ENCODE peak calls at places on chromosomes 13 and 19, in seven cellular contexts. D is CD4-positive, CD25-positive, alpha-beta regulatory T cell; B is GM23338; R is cardiac muscle cell; G is substantia nigra; W is mesendoderm; S is right lobe of liver. Q is an unnamed sample.
A peak's percentile ranks its signal among the peaks of the same experiment; 100 is the strongest.

GRCh38 chr19:28213476-28214082 is 999.4 kb downstream of the UQCRFS1 start:
- DNase-seq in R (no peak), D (no peak), G (no peak), S (no peak), W (peak; percentile 49), B (peak; percentile 34), Q (no peak)

GRCh38 chr19:5293607-5294089 is 47.0 kb downstream of the PTPRS start:
- DNase-seq in B (peak; percentile 84), D (peak; percentile 4), S (no peak), G (no peak), W (peak; percentile 68), R (peak; percentile 76), Q (no peak)

GRCh38 chr19:13984186-13984585 is 21.9 kb downstream of the RFX1 start:
- DNase-seq in W (no peak), B (no peak), G (no peak), D (no peak), R (no peak), S (no peak), Q (no peak)

GRCh38 chr13:112431734-112432133 is 55.6 kb downstream of the SPACA7 start:
- DNase-seq in D (no peak), B (no peak), S (peak; percentile 39), G (no peak), R (no peak), W (no peak), Q (no peak)

GRCh38 chr19:44942067-44942571 is at the start of gene APOC4:
- DNase-seq in W (no peak), B (no peak), G (no peak), S (peak; percentile 92), D (no peak), R (no peak), Q (no peak)

GRCh38 chr19:4088975-4089374 is 22.3 kb upstream of the ZBTB7A start:
- DNase-seq in G (no peak), S (no peak), W (no peak), R (no peak), B (no peak), D (peak; percentile 56), Q (peak; percentile 69)

GRCh38 chr19:4038661-4039096 is 28.0 kb downstream of the ZBTB7A start:
- DNase-seq in S (no peak), D (no peak), W (no peak), R (no peak), G (no peak), B (no peak), Q (no peak)

GRCh38 chr13:36006347-36006746 is 124.8 kb downstream of the DCLK1 start:
- DNase-seq in D (no peak), S (no peak), B (no peak), W (no peak), R (no peak), G (no peak), Q (no peak)

GRCh38 chr19:29967623-29968022 is 25.6 kb downstream of the URI1 start:
- DNase-seq in R (no peak), G (no peak), D (no peak), W (no peak), S (no peak), B (no peak), Q (no peak)

GRCh38 chr19:16073481-16073880 is 2.8 kb upstream of the TPM4 start:
- DNase-seq in R (no peak), G (no peak), D (no peak), B (no peak), W (no peak), S (peak; percentile 46), Q (no peak)

GRCh38 chr19:1049106-1049505 is 9.2 kb downstream of the ABCA7 start:
- DNase-seq in S (no peak), W (no peak), D (no peak), B (no peak), G (no peak), R (no peak), Q (no peak)

GRCh38 chr13:30679483-30680330 is 55.6 kb upstream of the ALOX5AP start:
- DNase-seq in S (no peak), R (peak; percentile 54), D (peak; percentile 37), W (peak; percentile 56), G (no peak), B (peak; percentile 67), Q (no peak)

GRCh38 chr19:23475477-23475876 is 80.2 kb upstream of the ZNF91 start:
- DNase-seq in R (no peak), S (no peak), G (no peak), B (no peak), W (no peak), D (no peak), Q (no peak)

GRCh38 chr13:31119966-31120733 is 41.6 kb downstream of the HSPH1 start:
- DNase-seq in R (no peak), G (no peak), B (peak; percentile 15), D (no peak), S (no peak), W (peak; percentile 22), Q (no peak)

GRCh38 chr13:44719857-44720671 is 143.9 kb upstream of the TSC22D1 start:
- DNase-seq in G (no peak), S (no peak), D (no peak), B (no peak), R (no peak), W (no peak), Q (no peak)

GRCh38 chr19:40217027-40217810 is 965 bp downstream of the TTC9B start:
- DNase-seq in B (peak; percentile 83), R (peak; percentile 15), D (no peak), G (no peak), S (no peak), W (peak; percentile 50), Q (peak; percentile 79)

GRCh38 chr13:49499889-49500660 is 4.3 kb downstream of the PHF11 start:
- DNase-seq in B (no peak), W (no peak), R (no peak), D (no peak), G (no peak), S (no peak), Q (no peak)

GRCh38 chr19:32708457-32708856 is 11.1 kb upstream of the TDRD12 start:
- DNase-seq in G (no peak), W (no peak), B (no peak), S (no peak), D (no peak), R (no peak), Q (no peak)

GRCh38 chr13:83229574-83230300 is 652.5 kb downstream of the SLITRK1 start:
- DNase-seq in S (no peak), G (no peak), D (no peak), W (no peak), B (no peak), R (peak; percentile 12), Q (no peak)

GRCh38 chr19:2045501-2046045 is 5.5 kb downstream of the MKNK2 start:
- DNase-seq in R (no peak), G (no peak), W (no peak), S (no peak), D (no peak), B (no peak), Q (no peak)

GRCh38 chr19:3808420-3809143 is 22.4 kb upstream of the MATK start:
- DNase-seq in S (no peak), B (no peak), W (no peak), G (no peak), R (no peak), D (no peak), Q (no peak)

GRCh38 chr13:20191902-20192469 is 752 bp downstream of the GJB2 start:
- DNase-seq in B (peak; percentile 78), W (peak; percentile 72), S (peak; percentile 63), R (no peak), G (no peak), D (no peak), Q (peak; percentile 68)

GRCh38 chr13:30403491-30403890 is 18.8 kb upstream of the UBE2L5 start:
- DNase-seq in D (no peak), G (no peak), W (no peak), R (no peak), S (no peak), B (no peak), Q (no peak)

GRCh38 chr13:110319774-110320509 is 12.9 kb downstream of the COL4A2 start:
- DNase-seq in S (no peak), W (peak; percentile 79), B (no peak), G (no peak), D (no peak), R (no peak), Q (no peak)

GRCh38 chr13:113864303-113864890 is 521 bp upstream of the GAS6 start:
- DNase-seq in R (no peak), G (no peak), S (no peak), W (no peak), B (no peak), D (no peak), Q (no peak)

GRCh38 chr19:7492142-7493055 is 3.6 kb upstream of the PEX11G start:
- DNase-seq in D (no peak), S (no peak), G (no peak), R (no peak), W (no peak), B (no peak), Q (no peak)

GRCh38 chr19:13087295-13087694 is 15.4 kb downstream of the LYL1 start:
- DNase-seq in W (no peak), G (no peak), D (no peak), R (no peak), B (no peak), S (no peak), Q (no peak)

GRCh38 chr13:80802946-80803345 is 462.0 kb upstream of the SPRY2 start:
- DNase-seq in G (no peak), W (peak; percentile 85), B (peak; percentile 11), D (no peak), R (no peak), S (no peak), Q (no peak)

GRCh38 chr13:51550151-51550550 is 34.1 kb upstream of the WDFY2 start:
- DNase-seq in B (no peak), D (no peak), G (no peak), W (no peak), R (no peak), S (no peak), Q (no peak)
- H3K27ac ChIP-seq in B (no peak overlapping the region), D (no peak overlapping the region), G (no peak overlapping the region), W (no peak overlapping the region), R (no peak overlapping the region), S (no peak overlapping the region), Q (no peak overlapping the region)

DNA sequence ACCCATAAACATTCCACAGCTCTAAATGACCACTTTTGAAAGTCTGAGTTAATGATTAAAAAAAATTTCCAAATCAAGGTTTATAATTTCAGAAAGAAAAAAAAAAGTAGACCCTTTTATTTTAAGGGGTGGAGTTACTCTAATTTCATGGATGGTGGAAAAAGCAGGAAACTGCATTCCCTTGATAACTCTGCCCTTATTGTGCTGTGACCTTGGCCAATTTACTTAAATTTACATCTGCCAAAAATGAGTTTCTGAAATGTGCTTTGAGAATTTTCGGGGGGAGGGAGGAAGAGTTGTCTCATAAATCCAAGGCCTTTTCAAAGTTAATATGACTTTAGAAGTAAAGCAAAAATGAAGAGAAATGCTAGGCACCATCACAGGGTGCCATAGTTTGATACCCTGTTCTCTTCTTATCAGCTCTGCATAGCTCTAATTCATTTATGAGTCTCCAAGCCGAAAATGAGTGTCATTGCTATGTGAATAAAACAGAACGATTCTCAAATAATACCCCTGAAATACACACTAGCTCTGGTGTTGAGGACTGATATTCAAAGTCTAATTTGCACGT is 367.0 kb downstream of the DACH1 start:
- DNase-seq in B (no peak), G (no peak), R (no peak), S (no peak), W (no peak), D (no peak), Q (no peak)
- H3K27ac ChIP-seq in B (no peak overlapping the region), G (no peak overlapping the region), R (no peak overlapping the region), S (no peak overlapping the region), W (no peak overlapping the region), D (no peak overlapping the region), Q (no peak overlapping the region)

GRCh38 chr13:106498571-106498970 is 36.9 kb downstream of the EFNB2 start:
- DNase-seq in D (no peak), B (no peak), S (no peak), G (no peak), R (no peak), W (no peak), Q (no peak)
- H3K27ac ChIP-seq in D (no peak overlapping the region), B (peak overlapping the region; percentile 9), S (no peak overlapping the region), G (peak overlapping the region; percentile 4), R (no peak overlapping the region), W (no peak overlapping the region), Q (no peak overlapping the region)

GRCh38 chr19:38430931-38431330 is 2.6 kb upstream of the RYR1 start:
- DNase-seq in W (no peak), D (no peak), R (no peak), S (no peak), G (no peak), B (no peak), Q (no peak)
- H3K27ac ChIP-seq in W (no peak overlapping the region), D (no peak overlapping the region), R (no peak overlapping the region), S (no peak overlapping the region), G (no peak overlapping the region), B (no peak overlapping the region), Q (no peak overlapping the region)

Q was measured in Peyer's patch.